ENCODE peak calls at places on chromosome 20, in eight cellular contexts. I is PC-3, K is OCI-LY7, T is GM23248, M is neural progenitor cell, G is MM.1S, S is HCT116, X is GM23338. R is an unnamed sample. For H3K4me1, the result is how much of the 10 kb centered on the place peaks cover.

GRCh38 chr20:48754269-48754668 is 73.5 kb downstream of the PREX1 start:
- DNase-seq in I (no peak), K (no peak), T (no peak), M (no peak), G (no peak), S (no peak), X (no peak), R (no peak)

GRCh38 chr20:58868795-58869194 is 16.3 kb downstream of the GNAS start:
- DNase-seq in I (no peak), K (no peak), T (no peak), M (peak), G (no peak), S (no peak), X (peak), R (peak)

GRCh38 chr20:62889871-62890270 is 28.2 kb upstream of the TCFL5 start:
- DNase-seq in I (no peak), K (no peak), T (no peak), M (no peak), G (no peak), S (no peak), X (no peak), R (no peak)

GRCh38 chr20:8633366-8633765 is 435.5 kb upstream of the PLCB4 start:
- DNase-seq in I (peak), K (no peak), T (peak), M (no peak), G (no peak), S (no peak), X (no peak), R (no peak)

GRCh38 chr20:57659789-57660509 is 39.7 kb upstream of the ZBP1 start:
- DNase-seq in I (no peak), K (no peak), T (no peak), M (no peak), G (no peak), S (no peak), X (no peak), R (no peak)

GRCh38 chr20:64063389-64064144 is 569 bp downstream of the TCEA2 start:
- DNase-seq in I (no peak), K (no peak), T (peak), M (peak), G (no peak), S (no peak), X (peak), R (peak)

GRCh38 chr20:49179368-49180277 is 8.5 kb downstream of the STAU1 start:
- DNase-seq in I (peak), K (no peak), T (no peak), M (no peak), G (no peak), S (no peak), X (no peak), R (no peak)

GRCh38 chr20:24357169-24357568 is 112.3 kb upstream of the SYNDIG1 start:
- DNase-seq in I (no peak), K (no peak), T (no peak), M (no peak), G (no peak), S (no peak), X (no peak), R (no peak)

GRCh38 chr20:59645316-59645715 is 41.0 kb downstream of the PHACTR3 start:
- DNase-seq in I (no peak), K (no peak), T (no peak), M (no peak), G (no peak), S (no peak), X (no peak), R (no peak)

GRCh38 chr20:54257090-54257816 is 49.4 kb downstream of the PFDN4 start:
- DNase-seq in I (peak), K (no peak), T (peak), M (no peak), G (no peak), S (peak), X (no peak), R (peak)

GRCh38 chr20:48823960-48824497 is 3.8 kb downstream of the PREX1 start:
- DNase-seq in I (peak), K (peak), T (peak), M (no peak), G (no peak), S (no peak), X (no peak), R (no peak)

GRCh38 chr20:62955519-62956386 is 3.2 kb downstream of the SLC17A9 start:
- DNase-seq in I (no peak), K (no peak), T (no peak), M (no peak), G (no peak), S (no peak), X (no peak), R (peak)

DNA sequence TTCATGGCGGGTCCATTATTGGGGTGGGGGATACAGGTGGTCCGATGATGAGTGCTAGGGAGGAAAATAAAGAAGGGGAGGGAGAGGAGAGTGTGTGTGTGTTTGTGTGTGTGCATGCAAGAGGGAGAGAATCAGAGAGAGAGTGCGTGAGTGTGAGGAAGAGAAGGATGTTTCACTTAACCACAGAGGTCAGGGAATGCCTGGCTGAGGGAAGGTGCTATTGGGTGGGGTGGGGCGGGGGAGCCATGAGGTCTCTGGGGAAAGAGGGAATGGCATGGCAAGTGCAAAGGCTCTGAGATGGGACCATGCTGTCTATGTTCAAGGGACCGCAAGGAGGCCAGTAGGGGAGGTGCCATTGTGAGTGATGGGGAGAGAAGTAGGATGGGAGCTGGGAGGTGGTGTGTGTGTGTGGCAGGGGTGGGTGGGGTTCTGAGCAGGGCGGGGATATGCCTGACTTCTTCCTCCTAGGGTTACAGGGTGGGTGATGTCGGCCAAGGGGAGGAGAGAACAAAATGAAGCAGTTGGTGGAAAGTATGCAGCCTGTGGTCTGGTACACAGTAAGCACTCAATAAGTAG is 23.0 kb downstream of the CEBPB start:
- DNase-seq in I (no peak), K (no peak), T (no peak), M (no peak), G (no peak), S (no peak), X (no peak), R (no peak)
- H2AFZ ChIP-seq in I (no peak), K (no peak), T (no peak), M (no peak), G (no peak), S (no peak), X (no peak), R (no peak)

DNA sequence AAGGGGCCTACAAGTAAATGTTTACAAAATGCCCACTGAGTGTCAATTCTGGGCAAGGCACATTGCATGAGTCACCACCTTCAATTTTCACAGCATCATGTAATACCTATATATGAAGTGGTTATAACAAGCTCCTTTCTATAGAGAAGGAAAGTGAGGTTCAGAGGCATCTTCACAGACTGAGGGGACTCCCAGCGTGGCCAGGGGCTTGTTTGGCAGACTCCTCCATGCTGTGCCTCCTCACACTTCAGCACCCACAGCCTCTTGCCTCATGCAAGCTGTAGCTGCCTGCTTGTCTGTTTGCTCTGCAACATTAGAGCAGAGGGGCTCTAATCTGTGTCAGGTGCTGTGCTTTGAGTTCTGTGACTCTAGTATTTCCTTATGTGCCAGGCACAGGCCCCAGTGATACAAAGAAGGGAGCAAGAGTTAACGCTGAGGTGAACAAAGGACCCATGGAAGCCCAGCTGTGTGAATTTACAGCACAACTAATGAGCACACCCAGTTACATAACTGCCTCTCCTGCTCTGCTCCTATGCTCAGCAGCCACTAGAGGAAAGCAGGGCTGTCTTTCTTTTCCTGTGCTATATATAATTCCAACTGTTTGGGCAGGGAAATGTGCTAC is 72.3 kb downstream of the ZHX3 start:
- DNase-seq in I (no peak), K (no peak), T (peak), M (peak), G (no peak), S (no peak), X (peak), R (no peak)
- TF ChIP-seq EZH2phosphoT487 in I (no peak), K (no peak), T (no peak), M (no peak), G (no peak), S (no peak), X (no peak), R (no peak)

GRCh38 chr20:34001378-34001777 is 7.7 kb downstream of the RALY start:
- DNase-seq in I (no peak), K (no peak), T (no peak), M (no peak), G (no peak), S (no peak), X (no peak), R (no peak)
- H3K4me1 ChIP-seq in I (under half), K (under half), T (under half), M (under half), G (under half), S (under half), X (under half), R (under half)

DNA sequence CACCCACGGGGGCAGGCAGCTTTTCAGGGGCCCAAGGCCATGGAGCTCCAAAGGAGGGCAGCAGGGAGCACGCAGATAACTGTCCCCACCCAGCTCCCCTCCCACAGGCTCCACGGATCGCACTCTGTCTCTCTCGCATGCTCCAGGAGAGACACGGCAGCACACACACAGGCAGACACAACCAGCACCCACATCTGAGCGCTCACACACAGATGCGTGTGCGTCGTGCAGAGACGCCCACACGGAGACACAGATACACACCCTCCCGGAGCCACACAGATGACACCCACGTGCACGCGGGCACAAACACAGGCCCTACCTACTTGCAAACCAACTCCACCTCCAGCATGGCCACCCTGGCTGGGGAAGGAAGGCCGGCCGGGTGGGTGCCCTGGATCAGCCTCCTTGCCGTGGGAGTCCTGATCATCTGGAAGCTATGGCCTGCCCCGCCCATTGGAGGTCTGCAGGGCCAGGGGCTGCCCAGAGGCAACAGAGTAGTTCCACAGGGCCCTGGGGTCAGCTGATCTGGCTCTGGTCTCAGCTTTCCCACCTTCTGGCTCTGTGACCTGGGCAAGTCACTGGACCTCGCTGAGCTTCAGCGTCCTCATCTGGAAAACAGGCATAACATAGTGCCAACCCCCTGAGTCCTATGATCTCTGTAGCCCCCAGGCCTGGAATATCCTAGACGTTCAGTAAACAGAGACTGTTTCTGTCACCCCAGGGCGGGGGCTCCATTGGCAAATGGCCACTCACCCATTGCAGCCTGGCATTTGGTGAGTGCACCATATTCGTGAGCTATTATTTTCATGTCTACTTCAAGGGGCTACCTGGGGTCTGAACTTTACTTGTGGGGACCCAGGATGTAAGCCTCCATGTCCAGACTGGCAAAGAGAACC is 31.6 kb downstream of the AAR2 start:
- DNase-seq in I (no peak), K (no peak), T (no peak), M (no peak), G (no peak), S (no peak), X (no peak), R (no peak)
- H2AFZ ChIP-seq in I (no peak), K (no peak), T (no peak), M (no peak), G (no peak), S (no peak), X (no peak), R (no peak)

GRCh38 chr20:32357869-32358631 is at the start of gene ASXL1:
- DNase-seq in I (peak), K (peak), T (peak), M (peak), G (peak), S (peak), X (peak), R (peak)

GRCh38 chr20:32358632-32358882 is 426 bp downstream of the ASXL1 start:
- DNase-seq in I (no peak), K (no peak), T (no peak), M (no peak), G (no peak), S (no peak), X (no peak), R (no peak)

GRCh38 chr20:32355417-32355841 is 2.7 kb upstream of the ASXL1 start:
- DNase-seq in I (no peak), K (peak), T (no peak), M (no peak), G (no peak), S (no peak), X (no peak), R (no peak)

GRCh38 chr20:32358883-32359632 is 927 bp downstream of the ASXL1 start:
- DNase-seq in I (peak), K (peak), T (peak), M (peak), G (peak), S (no peak), X (peak), R (peak)

GRCh38 chr20:32356935-32357868 is 929 bp upstream of the ASXL1 start:
- DNase-seq in I (peak), K (no peak), T (peak), M (no peak), G (no peak), S (peak), X (peak), R (peak)
- TF ChIP-seq EZH2phosphoT487 in I (no peak), K (no peak), T (no peak), M (no peak), G (no peak), S (no peak), X (no peak), R (no peak)

DNA sequence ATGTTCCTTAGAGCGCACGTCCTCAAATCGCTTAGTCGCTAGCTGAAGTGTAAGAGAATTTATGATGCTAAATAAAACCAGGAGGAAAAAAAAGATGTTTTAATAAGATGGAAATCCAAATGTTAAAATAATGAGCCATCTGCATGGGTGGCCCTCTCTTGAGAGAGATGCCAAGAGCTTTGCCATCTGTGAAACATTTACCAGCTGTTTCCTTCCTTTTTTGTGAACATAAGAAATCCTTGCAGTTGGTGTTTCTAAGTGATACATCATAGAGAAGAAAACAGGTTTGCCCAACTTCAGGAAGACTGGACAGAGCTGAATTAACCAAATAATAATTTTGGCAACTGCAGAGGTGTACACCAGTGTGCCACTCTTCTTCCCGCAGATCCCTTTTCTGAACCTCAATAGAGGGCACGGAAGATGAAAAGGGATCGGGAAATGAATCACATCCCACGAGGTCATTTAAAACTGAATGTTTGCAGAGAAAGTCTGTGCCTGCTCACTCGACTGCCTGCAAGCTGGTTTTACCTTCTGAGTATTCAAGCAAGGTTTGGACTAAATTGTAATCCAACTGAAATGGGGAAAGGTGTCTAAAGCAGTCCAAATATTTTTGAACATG is 35.7 kb upstream of the TSHZ2 start:
- DNase-seq in I (no peak), K (no peak), T (peak), M (no peak), G (no peak), S (no peak), X (no peak), R (no peak)
- H3K4me1 ChIP-seq in I (under half), K (under half), T (under half), M (under half), G (under half), S (under half), X (under half), R (under half)

GRCh38 chr20:50928469-50928868 is 2.8 kb downstream of the ADNP start:
- DNase-seq in I (no peak), K (no peak), T (no peak), M (no peak), G (no peak), S (no peak), X (no peak), R (no peak)
- H2AFZ ChIP-seq in I (no peak), K (no peak), T (no peak), M (no peak), G (no peak), S (no peak), X (no peak), R (no peak)

DNA sequence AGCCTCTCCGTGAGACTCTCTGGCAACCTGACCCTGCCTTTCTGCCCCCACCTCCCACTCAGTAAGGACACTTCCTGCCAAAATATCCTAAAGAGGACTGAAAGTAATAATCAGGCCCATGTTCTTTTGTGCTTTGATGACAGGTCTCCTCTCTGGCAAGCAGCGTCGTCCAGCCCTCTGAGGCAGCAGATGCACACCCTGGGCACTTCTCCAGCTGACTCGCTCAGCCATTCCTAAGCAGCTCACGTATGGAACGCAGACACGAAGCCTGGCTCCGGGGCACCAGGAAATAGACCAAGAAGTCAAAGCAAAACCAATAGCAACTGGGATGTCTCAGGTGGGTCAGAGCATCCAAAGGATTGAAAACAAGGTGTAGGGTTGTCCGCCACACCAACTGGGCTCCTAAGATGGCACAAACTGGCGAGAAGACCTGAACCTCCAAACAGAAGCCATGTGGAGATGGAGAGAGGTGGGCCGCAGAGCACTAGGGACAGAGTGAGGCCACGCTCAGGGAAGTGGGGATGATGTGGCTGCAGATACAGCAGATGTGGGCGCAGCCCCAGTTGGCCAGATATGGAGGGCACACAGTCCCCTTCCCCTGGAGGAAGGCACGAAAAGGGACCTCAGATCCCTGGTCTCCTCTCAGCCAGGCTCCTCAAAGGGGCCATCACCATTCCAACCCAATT is 99.3 kb downstream of the PRND start:
- DNase-seq in I (peak), K (no peak), T (peak), M (no peak), G (no peak), S (no peak), X (no peak), R (no peak)
- TF ChIP-seq EZH2phosphoT487 in I (no peak), K (no peak), T (no peak), M (no peak), G (no peak), S (no peak), X (no peak), R (no peak)

R was measured in hepatocyte.